ENCODE peak calls at places on chromosomes 6 and 20, in nine cellular contexts. One of them, this sample, is unnamed.

GRCh38 chr20:41618807-41619294 is 674 bp upstream of the CHD6 start:
- DNase-seq in sigmoid colon: no peak
- DNase-seq in stomach: peak
- DNase-seq in GM12878: no peak
- DNase-seq in endothelial cell of umbilical vein: peak
- DNase-seq in IMR-90: no peak
- DNase-seq in esophagus squamous epithelium: no peak
- DNase-seq in adrenal gland: no peak
- DNase-seq in erythroblast: peak
- DNase-seq in this sample: peak

GRCh38 chr6:5997420-5998093 is 9.2 kb downstream of the NRN1 start:
- DNase-seq in stomach: no peak
- DNase-seq in IMR-90: no peak
- DNase-seq in sigmoid colon: no peak
- DNase-seq in endothelial cell of umbilical vein: peak
- DNase-seq in adrenal gland: peak
- DNase-seq in esophagus squamous epithelium: no peak
- DNase-seq in erythroblast: no peak
- DNase-seq in GM12878: no peak
- DNase-seq in this sample: no peak

GRCh38 chr20:16472045-16472872 is 101.0 kb downstream of the KIF16B start:
- DNase-seq in stomach: peak
- DNase-seq in GM12878: no peak
- DNase-seq in endothelial cell of umbilical vein: no peak
- DNase-seq in esophagus squamous epithelium: no peak
- DNase-seq in adrenal gland: no peak
- DNase-seq in erythroblast: peak
- DNase-seq in IMR-90: peak
- DNase-seq in sigmoid colon: no peak
- DNase-seq in this sample: no peak

GRCh38 chr6:3383525-3383924 is 73.3 kb downstream of the SLC22A23 start:
- DNase-seq in IMR-90: peak
- DNase-seq in stomach: peak
- DNase-seq in endothelial cell of umbilical vein: no peak
- DNase-seq in sigmoid colon: no peak
- DNase-seq in adrenal gland: peak
- DNase-seq in GM12878: peak
- DNase-seq in esophagus squamous epithelium: no peak
- DNase-seq in erythroblast: peak
- DNase-seq in this sample: peak

GRCh38 chr6:9248125-9248524 is 812.8 kb upstream of the SLC35B3 start:
- DNase-seq in adrenal gland: no peak
- DNase-seq in erythroblast: no peak
- DNase-seq in stomach: no peak
- DNase-seq in sigmoid colon: no peak
- DNase-seq in GM12878: no peak
- DNase-seq in IMR-90: no peak
- DNase-seq in endothelial cell of umbilical vein: no peak
- DNase-seq in esophagus squamous epithelium: no peak
- DNase-seq in this sample: no peak

GRCh38 chr20:33339515-33340058 is 56.6 kb downstream of the BPIFB1 start:
- DNase-seq in sigmoid colon: no peak
- DNase-seq in adrenal gland: no peak
- DNase-seq in esophagus squamous epithelium: no peak
- DNase-seq in stomach: no peak
- DNase-seq in endothelial cell of umbilical vein: no peak
- DNase-seq in IMR-90: no peak
- DNase-seq in GM12878: no peak
- DNase-seq in erythroblast: peak
- DNase-seq in this sample: no peak

GRCh38 chr6:11665636-11666335 is 112.8 kb downstream of the ADTRP start:
- DNase-seq in GM12878: no peak
- DNase-seq in erythroblast: no peak
- DNase-seq in adrenal gland: no peak
- DNase-seq in esophagus squamous epithelium: no peak
- DNase-seq in stomach: no peak
- DNase-seq in endothelial cell of umbilical vein: no peak
- DNase-seq in IMR-90: no peak
- DNase-seq in sigmoid colon: no peak
- DNase-seq in this sample: no peak

GRCh38 chr6:169487579-169488205 is 214.1 kb downstream of the WDR27 start:
- DNase-seq in esophagus squamous epithelium: no peak
- DNase-seq in sigmoid colon: no peak
- DNase-seq in endothelial cell of umbilical vein: no peak
- DNase-seq in stomach: no peak
- DNase-seq in GM12878: no peak
- DNase-seq in erythroblast: no peak
- DNase-seq in adrenal gland: no peak
- DNase-seq in IMR-90: peak
- DNase-seq in this sample: no peak

GRCh38 chr20:35699914-35700624 is 864 bp downstream of the ROMO1 start:
- DNase-seq in endothelial cell of umbilical vein: peak
- DNase-seq in adrenal gland: no peak
- DNase-seq in stomach: no peak
- DNase-seq in GM12878: no peak
- DNase-seq in IMR-90: peak
- DNase-seq in sigmoid colon: peak
- DNase-seq in esophagus squamous epithelium: no peak
- DNase-seq in erythroblast: no peak
- DNase-seq in this sample: no peak

GRCh38 chr20:35697696-35698297 is 1.4 kb downstream of the NFS1 start:
- DNase-seq in sigmoid colon: peak
- DNase-seq in adrenal gland: peak
- DNase-seq in GM12878: no peak
- DNase-seq in IMR-90: no peak
- DNase-seq in endothelial cell of umbilical vein: no peak
- DNase-seq in stomach: peak
- DNase-seq in esophagus squamous epithelium: no peak
- DNase-seq in erythroblast: no peak
- DNase-seq in this sample: no peak

GRCh38 chr20:35700625-35701148 is 1.5 kb downstream of the ROMO1 start:
- DNase-seq in stomach: peak
- DNase-seq in adrenal gland: no peak
- DNase-seq in erythroblast: no peak
- DNase-seq in IMR-90: no peak
- DNase-seq in GM12878: no peak
- DNase-seq in sigmoid colon: peak
- DNase-seq in endothelial cell of umbilical vein: no peak
- DNase-seq in esophagus squamous epithelium: no peak
- DNase-seq in this sample: no peak

GRCh38 chr20:35698298-35699126 is 640 bp downstream of the NFS1 start:
- DNase-seq in IMR-90: no peak
- DNase-seq in GM12878: no peak
- DNase-seq in stomach: peak
- DNase-seq in erythroblast: peak
- DNase-seq in esophagus squamous epithelium: no peak
- DNase-seq in adrenal gland: peak
- DNase-seq in sigmoid colon: peak
- DNase-seq in endothelial cell of umbilical vein: peak
- DNase-seq in this sample: no peak

DNA sequence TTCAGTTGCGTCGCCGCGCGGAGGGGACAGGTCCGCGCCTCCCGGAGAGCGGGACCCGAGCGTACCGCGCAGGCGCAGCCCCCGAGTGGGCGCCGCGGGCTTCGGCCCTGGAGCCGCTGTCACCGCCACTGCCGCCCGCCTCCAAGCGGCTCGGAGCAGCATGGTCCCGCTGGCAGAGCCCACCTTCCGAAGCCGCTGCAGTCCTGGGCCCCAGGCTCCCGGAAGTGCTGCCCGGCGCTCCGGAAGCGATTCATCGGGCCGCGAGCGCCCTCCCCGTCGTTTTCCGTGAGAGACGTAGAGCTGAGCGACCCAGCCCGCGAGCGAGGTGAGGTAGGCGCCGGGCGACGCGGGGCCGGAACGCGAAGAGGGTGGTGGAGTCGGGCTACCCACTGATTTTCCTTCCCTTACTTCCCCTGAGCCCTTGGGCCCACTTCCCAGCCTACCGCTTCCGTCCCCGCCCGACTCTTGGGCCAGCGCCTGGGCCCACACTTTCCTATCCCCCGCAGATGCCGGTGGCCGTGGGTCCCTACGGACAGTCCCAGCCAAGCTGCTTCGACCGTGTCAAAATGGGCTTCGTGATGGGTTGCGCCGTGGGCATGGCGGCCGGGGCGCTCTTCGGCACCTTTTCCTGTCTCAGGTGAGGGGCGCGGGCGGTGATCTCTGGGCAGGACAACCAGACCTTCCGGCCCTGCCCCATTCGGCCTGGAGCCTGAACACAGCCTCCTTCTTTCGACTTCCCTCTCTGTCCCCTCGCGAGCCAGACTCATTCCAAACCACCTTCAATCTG is at the start of the genes NFS1 and ROMO1:
- DNase-seq in adrenal gland: peak
- DNase-seq in sigmoid colon: peak
- DNase-seq in stomach: peak
- DNase-seq in IMR-90: peak
- DNase-seq in GM12878: peak
- DNase-seq in endothelial cell of umbilical vein: peak
- DNase-seq in erythroblast: peak
- DNase-seq in esophagus squamous epithelium: peak
- DNase-seq in this sample: peak
- TF ChIP-seq POLR2A in adrenal gland: peak
- TF ChIP-seq POLR2A in sigmoid colon: peak
- TF ChIP-seq POLR2A in stomach: no peak
- TF ChIP-seq POLR2A in IMR-90: peak
- TF ChIP-seq POLR2A in GM12878: peak
- TF ChIP-seq POLR2A in endothelial cell of umbilical vein: peak
- TF ChIP-seq POLR2A in erythroblast: peak
- TF ChIP-seq POLR2A in esophagus squamous epithelium: peak
- TF ChIP-seq POLR2A in this sample: peak

GRCh38 chr6:43426928-43427405 is 374 bp upstream of the ABCC10 start:
- DNase-seq in erythroblast: no peak
- DNase-seq in IMR-90: no peak
- DNase-seq in endothelial cell of umbilical vein: no peak
- DNase-seq in sigmoid colon: no peak
- DNase-seq in esophagus squamous epithelium: no peak
- DNase-seq in adrenal gland: no peak
- DNase-seq in stomach: no peak
- DNase-seq in GM12878: no peak
- DNase-seq in this sample: no peak

GRCh38 chr6:43428112-43428570 is 800 bp downstream of the ABCC10 start:
- DNase-seq in adrenal gland: no peak
- DNase-seq in sigmoid colon: no peak
- DNase-seq in stomach: no peak
- DNase-seq in GM12878: no peak
- DNase-seq in erythroblast: no peak
- DNase-seq in IMR-90: no peak
- DNase-seq in endothelial cell of umbilical vein: no peak
- DNase-seq in esophagus squamous epithelium: no peak
- DNase-seq in this sample: no peak

GRCh38 chr6:43432009-43432945 is 4.9 kb downstream of the ABCC10 start:
- DNase-seq in stomach: no peak
- DNase-seq in sigmoid colon: no peak
- DNase-seq in erythroblast: no peak
- DNase-seq in adrenal gland: no peak
- DNase-seq in endothelial cell of umbilical vein: no peak
- DNase-seq in IMR-90: no peak
- DNase-seq in GM12878: no peak
- DNase-seq in esophagus squamous epithelium: no peak
- DNase-seq in this sample: no peak

GRCh38 chr6:43428874-43429273 is 1.5 kb downstream of the ABCC10 start:
- DNase-seq in erythroblast: no peak
- DNase-seq in sigmoid colon: no peak
- DNase-seq in endothelial cell of umbilical vein: no peak
- DNase-seq in adrenal gland: no peak
- DNase-seq in esophagus squamous epithelium: no peak
- DNase-seq in IMR-90: no peak
- DNase-seq in GM12878: no peak
- DNase-seq in stomach: no peak
- DNase-seq in this sample: no peak

GRCh38 chr6:43427406-43428111 is at the start of gene ABCC10:
- DNase-seq in adrenal gland: peak
- DNase-seq in GM12878: peak
- DNase-seq in erythroblast: peak
- DNase-seq in sigmoid colon: peak
- DNase-seq in endothelial cell of umbilical vein: peak
- DNase-seq in stomach: peak
- DNase-seq in IMR-90: peak
- DNase-seq in esophagus squamous epithelium: peak
- DNase-seq in this sample: peak
- TF ChIP-seq POLR2A in adrenal gland: peak
- TF ChIP-seq POLR2A in GM12878: peak
- TF ChIP-seq POLR2A in erythroblast: peak
- TF ChIP-seq POLR2A in sigmoid colon: peak
- TF ChIP-seq POLR2A in endothelial cell of umbilical vein: peak
- TF ChIP-seq POLR2A in stomach: peak
- TF ChIP-seq POLR2A in IMR-90: no peak
- TF ChIP-seq POLR2A in esophagus squamous epithelium: no peak
- TF ChIP-seq POLR2A in this sample: peak

GRCh38 chr20:45436732-45437485 is 21.0 kb downstream of the PIGT start:
- DNase-seq in esophagus squamous epithelium: no peak
- DNase-seq in adrenal gland: peak
- DNase-seq in erythroblast: peak
- DNase-seq in IMR-90: peak
- DNase-seq in stomach: peak
- DNase-seq in GM12878: no peak
- DNase-seq in endothelial cell of umbilical vein: peak
- DNase-seq in sigmoid colon: peak
- DNase-seq in this sample: peak
- TF ChIP-seq POLR2A in esophagus squamous epithelium: no peak
- TF ChIP-seq POLR2A in adrenal gland: peak
- TF ChIP-seq POLR2A in erythroblast: no peak
- TF ChIP-seq POLR2A in IMR-90: peak
- TF ChIP-seq POLR2A in stomach: no peak
- TF ChIP-seq POLR2A in GM12878: no peak
- TF ChIP-seq POLR2A in endothelial cell of umbilical vein: no peak
- TF ChIP-seq POLR2A in sigmoid colon: no peak
- TF ChIP-seq POLR2A in this sample: no peak

GRCh38 chr20:44448753-44449546 is 26.7 kb upstream of the TTPAL start:
- DNase-seq in GM12878: peak
- DNase-seq in sigmoid colon: no peak
- DNase-seq in erythroblast: peak
- DNase-seq in endothelial cell of umbilical vein: no peak
- DNase-seq in stomach: no peak
- DNase-seq in IMR-90: no peak
- DNase-seq in esophagus squamous epithelium: no peak
- DNase-seq in adrenal gland: no peak
- DNase-seq in this sample: no peak

GRCh38 chr20:44450279-44450937 is 25.3 kb upstream of the TTPAL start:
- DNase-seq in IMR-90: no peak
- DNase-seq in esophagus squamous epithelium: no peak
- DNase-seq in adrenal gland: no peak
- DNase-seq in GM12878: no peak
- DNase-seq in erythroblast: no peak
- DNase-seq in stomach: no peak
- DNase-seq in endothelial cell of umbilical vein: no peak
- DNase-seq in sigmoid colon: no peak
- DNase-seq in this sample: no peak

GRCh38 chr20:44449864-44450263 is 25.8 kb upstream of the TTPAL start:
- DNase-seq in adrenal gland: no peak
- DNase-seq in IMR-90: no peak
- DNase-seq in esophagus squamous epithelium: no peak
- DNase-seq in endothelial cell of umbilical vein: no peak
- DNase-seq in stomach: no peak
- DNase-seq in GM12878: no peak
- DNase-seq in sigmoid colon: no peak
- DNase-seq in erythroblast: no peak
- DNase-seq in this sample: no peak

GRCh38 chr20:44446111-44446722 is 29.5 kb upstream of the TTPAL start:
- DNase-seq in esophagus squamous epithelium: no peak
- DNase-seq in stomach: no peak
- DNase-seq in erythroblast: no peak
- DNase-seq in GM12878: no peak
- DNase-seq in endothelial cell of umbilical vein: no peak
- DNase-seq in adrenal gland: no peak
- DNase-seq in IMR-90: no peak
- DNase-seq in sigmoid colon: no peak
- DNase-seq in this sample: no peak

GRCh38 chr20:44447827-44448419 is 27.8 kb upstream of the TTPAL start:
- DNase-seq in esophagus squamous epithelium: no peak
- DNase-seq in stomach: no peak
- DNase-seq in sigmoid colon: no peak
- DNase-seq in adrenal gland: no peak
- DNase-seq in GM12878: no peak
- DNase-seq in endothelial cell of umbilical vein: no peak
- DNase-seq in IMR-90: no peak
- DNase-seq in erythroblast: no peak
- DNase-seq in this sample: no peak
- TF ChIP-seq POLR2A in esophagus squamous epithelium: no peak
- TF ChIP-seq POLR2A in stomach: no peak
- TF ChIP-seq POLR2A in sigmoid colon: no peak
- TF ChIP-seq POLR2A in adrenal gland: no peak
- TF ChIP-seq POLR2A in GM12878: no peak
- TF ChIP-seq POLR2A in endothelial cell of umbilical vein: no peak
- TF ChIP-seq POLR2A in IMR-90: no peak
- TF ChIP-seq POLR2A in erythroblast: no peak
- TF ChIP-seq POLR2A in this sample: no peak

This sample was measured in Peyer's patch.